ENCODE peak calls at places on chromosomes 11 and 22, in ten cellular contexts. O, Y, L, F, I, S, W, M, N and R are unnamed samples.

GRCh38 chr11:46413755-46414465 is 22.3 kb upstream of the CHRM4 start:
- DNase-seq in Y (no peak), F (no peak), I (peak; percentile 48), N (no peak), M (no peak), W (no peak), S (peak; percentile 19), O (peak; percentile 76), L (peak; percentile 19), R (no peak)

GRCh38 chr11:104968856-104969776 is 742 bp upstream of the CASP4 start:
- DNase-seq in F (peak; percentile 21), W (peak; percentile 42), L (peak; percentile 18), M (no peak), Y (no peak), S (no peak), O (no peak), N (no peak), I (no peak), R (peak; percentile 5)

GRCh38 chr11:394034-394857 is at the start of gene PKP3:
- DNase-seq in Y (no peak), N (no peak), S (no peak), O (peak; percentile 43), M (peak; percentile 73), I (no peak), L (peak; percentile 85), W (peak; percentile 66), F (peak; percentile 38), R (peak; percentile 92)

GRCh38 chr11:30479899-30480298 is 106.3 kb downstream of the MPPED2 start:
- DNase-seq in I (no peak), L (no peak), M (no peak), O (no peak), W (no peak), F (no peak), S (no peak), N (no peak), Y (no peak), R (no peak)

GRCh38 chr11:68461284-68461861 is 821 bp downstream of the PPP6R3 start:
- DNase-seq in N (no peak), Y (no peak), F (no peak), W (peak; percentile 47), O (peak; percentile 13), M (no peak), L (peak; percentile 26), I (no peak), S (no peak), R (no peak)

GRCh38 chr11:17352925-17353227 is 1.3 kb downstream of the NCR3LG1 start:
- DNase-seq in I (peak; percentile 25), M (peak; percentile 26), S (peak; percentile 36), L (peak; percentile 44), F (no peak), W (peak; percentile 57), Y (no peak), N (peak; percentile 37), O (peak; percentile 74), R (peak; percentile 55)

GRCh38 chr11:57094206-57094940 is 87.4 kb upstream of the LRRC55 start:
- DNase-seq in L (peak; percentile 14), N (no peak), S (no peak), I (no peak), W (no peak), M (no peak), O (no peak), Y (no peak), F (no peak), R (no peak)

GRCh38 chr11:12715941-12716340 is 41.7 kb downstream of the TEAD1 start:
- DNase-seq in W (no peak), M (no peak), S (no peak), F (no peak), I (no peak), L (no peak), O (no peak), Y (no peak), N (no peak), R (no peak)

GRCh38 chr11:120134106-120134930 is 3.6 kb downstream of the TRIM29 start:
- DNase-seq in N (no peak), O (no peak), F (no peak), S (no peak), I (no peak), L (no peak), Y (no peak), M (no peak), W (no peak), R (no peak)

GRCh38 chr11:17510507-17511206 is 33.6 kb downstream of the USH1C start:
- DNase-seq in I (no peak), L (no peak), O (no peak), W (no peak), S (no peak), Y (no peak), F (no peak), N (no peak), M (no peak), R (peak; percentile 80)

GRCh38 chr11:46367244-46367915 is 14.1 kb upstream of the MDK start:
- DNase-seq in M (peak; percentile 77), O (peak; percentile 20), F (no peak), W (peak; percentile 61), Y (peak; percentile 73), N (peak; percentile 73), S (peak; percentile 74), L (peak; percentile 49), I (peak; percentile 71), R (peak; percentile 40)

GRCh38 chr22:45320326-45320976 is 10.7 kb downstream of the FAM118A start:
- DNase-seq in M (peak; percentile 42), O (no peak), W (peak; percentile 92), Y (no peak), F (no peak), L (no peak), N (no peak), S (no peak), I (no peak), R (no peak)

GRCh38 chr11:8292351-8292750 is 28.7 kb upstream of the LMO1 start:
- DNase-seq in Y (no peak), O (no peak), L (no peak), W (no peak), I (no peak), F (no peak), S (no peak), M (no peak), N (no peak), R (no peak)

GRCh38 chr11:116697639-116698038 is 75.1 kb downstream of the BUD13 start:
- DNase-seq in W (no peak), L (no peak), S (no peak), Y (no peak), M (no peak), O (no peak), N (no peak), F (no peak), I (no peak), R (no peak)

GRCh38 chr22:35399114-35399677 is 744 bp upstream of the MCM5 start:
- DNase-seq in S (no peak), L (no peak), N (no peak), O (no peak), I (no peak), W (no peak), F (no peak), Y (no peak), M (no peak), R (no peak)

GRCh38 chr11:14455648-14456430 is 43.8 kb downstream of the COPB1 start:
- DNase-seq in N (no peak), W (peak; percentile 17), S (no peak), O (no peak), Y (no peak), I (no peak), L (no peak), M (no peak), F (no peak), R (no peak)

GRCh38 chr22:29994027-29994715 is 86.1 kb upstream of the HORMAD2 start:
- DNase-seq in L (peak; percentile 87), Y (no peak), S (no peak), N (no peak), I (no peak), F (no peak), W (peak; percentile 56), O (peak; percentile 1), M (no peak), R (no peak)

GRCh38 chr11:134120921-134121526 is 52.2 kb downstream of the JAM3 start:
- DNase-seq in I (no peak), Y (no peak), L (peak; percentile 52), O (no peak), S (no peak), W (peak; percentile 78), M (no peak), N (no peak), F (no peak), R (no peak)

GRCh38 chr11:13772223-13773046 is 104.0 kb downstream of the FAR1 start:
- DNase-seq in Y (no peak), W (peak; percentile 77), S (peak; percentile 71), O (peak; percentile 67), L (peak; percentile 63), I (peak; percentile 50), M (peak; percentile 23), N (peak; percentile 72), F (peak; percentile 31), R (peak; percentile 3)

GRCh38 chr11:120752668-120753067 is 241.1 kb downstream of the GRIK4 start:
- DNase-seq in Y (no peak), O (peak; percentile 22), L (no peak), S (no peak), I (no peak), M (no peak), F (no peak), W (no peak), N (no peak), R (no peak)

GRCh38 chr11:11993814-11994213 is 14.6 kb downstream of the DKK3 start:
- DNase-seq in S (no peak), N (no peak), O (no peak), I (no peak), W (peak; percentile 75), M (no peak), F (no peak), Y (no peak), L (peak; percentile 96), R (no peak)

GRCh38 chr11:86678823-86679222 is 6.4 kb upstream of the ME3 start:
- DNase-seq in S (no peak), L (peak; percentile 68), W (no peak), Y (no peak), N (no peak), I (no peak), M (no peak), F (no peak), O (no peak), R (no peak)

GRCh38 chr11:43735931-43736330 is 55.4 kb downstream of the HSD17B12 start:
- DNase-seq in M (no peak), I (no peak), F (no peak), Y (no peak), O (no peak), L (peak; percentile 70), S (no peak), N (no peak), W (peak; percentile 78), R (no peak)

GRCh38 chr11:71252782-71253730 is 679 bp upstream of the SHANK2 start:
- DNase-seq in F (no peak), L (no peak), W (peak; percentile 41), O (no peak), M (peak; percentile 56), N (no peak), I (no peak), Y (no peak), S (no peak), R (peak; percentile 72)

GRCh38 chr22:44664149-44664548 is 37.9 kb upstream of the PRR5 start:
- DNase-seq in W (peak; percentile 54), N (peak; percentile 42), L (peak; percentile 25), I (peak; percentile 23), Y (peak; percentile 47), M (peak; percentile 76), F (no peak), O (no peak), S (peak; percentile 74), R (peak; percentile 51)

GRCh38 chr22:17968126-17968525 is 56.2 kb downstream of the MICAL3 start:
- DNase-seq in Y (no peak), N (no peak), L (no peak), O (peak; percentile 8), F (no peak), S (no peak), M (no peak), W (no peak), I (no peak), R (peak; percentile 82)

GRCh38 chr11:19892876-19893275 is 180.2 kb downstream of the NAV2 start:
- DNase-seq in Y (no peak), M (no peak), I (no peak), L (peak; percentile 12), N (no peak), S (no peak), O (no peak), W (peak; percentile 61), F (no peak), R (no peak)

GRCh38 chr22:17009640-17010291 is 1.7 kb upstream of the GAB4 start:
- DNase-seq in M (no peak), S (no peak), F (no peak), L (no peak), N (no peak), I (no peak), O (no peak), Y (no peak), W (no peak), R (no peak)